ENCODE peak calls at places on chromosomes 4 and X, in six cellular contexts. N, D, B, W, E and K are unnamed samples.

GRCh38 chr4:84985952-84986351 is 19.5 kb upstream of the WDFY3 start:
- DNase-seq in N (no peak), D (no peak), B (no peak), W (no peak), E (peak; percentile 70), K (no peak)

GRCh38 chr4:184163813-184164212 is 53.9 kb downstream of the ENPP6 start:
- DNase-seq in N (peak; percentile 33), D (peak; percentile 88), B (peak; percentile 42), W (no peak), E (peak; percentile 45), K (peak; percentile 55)

GRCh38 chr4:3414421-3415279 is 27.1 kb upstream of the HGFAC start:
- DNase-seq in N (no peak), D (peak; percentile 5), B (no peak), W (no peak), E (no peak), K (peak; percentile 30)

GRCh38 chr4:41693629-41694028 is 54.9 kb downstream of the PHOX2B start:
- DNase-seq in N (no peak), D (no peak), B (no peak), W (peak; percentile 10), E (peak; percentile 54), K (no peak)

GRCh38 chr4:182384496-182385155 is 141.4 kb downstream of the TENM3 start:
- DNase-seq in N (no peak), D (no peak), B (no peak), W (no peak), E (no peak), K (no peak)

GRCh38 chr4:151644625-151645024 is 116.2 kb downstream of the GATB start:
- DNase-seq in N (peak; percentile 23), D (peak; percentile 82), B (no peak), W (no peak), E (peak; percentile 38), K (no peak)

GRCh38 chr4:147060171-147060931 is 114.7 kb upstream of the TTC29 start:
- DNase-seq in N (no peak), D (no peak), B (no peak), W (no peak), E (no peak), K (no peak)

GRCh38 chr4:68271851-68272756 is 26.6 kb upstream of the TMPRSS11B start:
- DNase-seq in N (no peak), D (no peak), B (no peak), W (peak; percentile 56), E (peak; percentile 81), K (no peak)

GRCh38 chrX:135408794-135409193 is 12.9 kb upstream of the SMIM10L2A start:
- DNase-seq in N (no peak), D (no peak), B (no peak), W (no peak), E (no peak), K (no peak)

GRCh38 chrX:74461384-74461783 is 40.1 kb downstream of the SLC16A2 start:
- DNase-seq in N (no peak), D (no peak), B (no peak), W (no peak), E (no peak), K (no peak)

GRCh38 chr4:73976716-73977115 is 5.1 kb downstream of the PF4 start:
- DNase-seq in N (no peak), D (no peak), B (no peak), W (no peak), E (no peak), K (no peak)

GRCh38 chr4:15493411-15493810 is 23.7 kb downstream of the CC2D2A start:
- DNase-seq in N (no peak), D (peak; percentile 65), B (no peak), W (no peak), E (no peak), K (no peak)

GRCh38 chr4:116702949-116703348 is 382.4 kb downstream of the TRAM1L1 start:
- DNase-seq in N (no peak), D (peak; percentile 27), B (no peak), W (no peak), E (peak; percentile 43), K (no peak)

GRCh38 chr4:132333723-132334045 is 815.4 kb upstream of the PCDH10 start:
- DNase-seq in N (no peak), D (no peak), B (no peak), W (no peak), E (no peak), K (no peak)

GRCh38 chrX:131812847-131813825 is 210.0 kb upstream of the STK26 start:
- DNase-seq in N (peak; percentile 81), D (peak; percentile 63), B (no peak), W (no peak), E (peak; percentile 21), K (peak; percentile 89)

GRCh38 chr4:95129708-95130343 is 372.1 kb downstream of the BMPR1B start:
- DNase-seq in N (peak; percentile 29), D (no peak), B (no peak), W (peak; percentile 30), E (peak; percentile 97), K (no peak)

GRCh38 chr4:8534601-8535000 is 45.6 kb upstream of the GPR78 start:
- DNase-seq in N (no peak), D (no peak), B (no peak), W (no peak), E (no peak), K (no peak)

GRCh38 chrX:150482537-150483217 is 85.7 kb upstream of the MTM1 start:
- DNase-seq in N (no peak), D (no peak), B (no peak), W (peak; percentile 67), E (peak; percentile 86), K (no peak)

GRCh38 chr4:3168029-3168428 is 80.9 kb upstream of the MSANTD1 start:
- DNase-seq in N (no peak), D (no peak), B (no peak), W (no peak), E (no peak), K (no peak)

GRCh38 chr4:124318292-124318691 is 394.2 kb downstream of the ANKRD50 start:
- DNase-seq in N (no peak), D (no peak), B (no peak), W (no peak), E (no peak), K (no peak)

GRCh38 chr4:27276322-27277073 is 415.9 kb downstream of the STIM2 start:
- DNase-seq in N (peak; percentile 23), D (no peak), B (no peak), W (no peak), E (peak; percentile 33), K (no peak)

GRCh38 chr4:144591401-144591800 is 54.6 kb upstream of the HHIP start:
- DNase-seq in N (peak; percentile 68), D (peak; percentile 70), B (no peak), W (no peak), E (peak; percentile 74), K (no peak)

GRCh38 chr4:80265571-80266266 is 745 bp upstream of the FGF5 start:
- DNase-seq in N (no peak), D (peak; percentile 42), B (no peak), W (no peak), E (peak; percentile 52), K (no peak)

GRCh38 chr4:28490669-28491068 is 1630.0 kb downstream of the STIM2 start:
- DNase-seq in N (no peak), D (no peak), B (no peak), W (no peak), E (peak; percentile 35), K (no peak)

GRCh38 chr4:186249785-186250739 is 15.9 kb upstream of the F11 start:
- DNase-seq in N (no peak), D (no peak), B (no peak), W (no peak), E (peak; percentile 42), K (no peak)

GRCh38 chrX:132090370-132091152 is 37.3 kb downstream of the FRMD7 start:
- DNase-seq in N (no peak), D (no peak), B (no peak), W (no peak), E (no peak), K (no peak)

GRCh38 chrX:5458300-5458699 is 770.4 kb downstream of the NLGN4X start:
- DNase-seq in N (no peak), D (peak; percentile 10), B (no peak), W (no peak), E (peak; percentile 8), K (no peak)
- TF ChIP-seq CTCF in N (no peak), D (no peak), B (no peak), W (no peak), E (peak; percentile 27), K (no peak)

DNA sequence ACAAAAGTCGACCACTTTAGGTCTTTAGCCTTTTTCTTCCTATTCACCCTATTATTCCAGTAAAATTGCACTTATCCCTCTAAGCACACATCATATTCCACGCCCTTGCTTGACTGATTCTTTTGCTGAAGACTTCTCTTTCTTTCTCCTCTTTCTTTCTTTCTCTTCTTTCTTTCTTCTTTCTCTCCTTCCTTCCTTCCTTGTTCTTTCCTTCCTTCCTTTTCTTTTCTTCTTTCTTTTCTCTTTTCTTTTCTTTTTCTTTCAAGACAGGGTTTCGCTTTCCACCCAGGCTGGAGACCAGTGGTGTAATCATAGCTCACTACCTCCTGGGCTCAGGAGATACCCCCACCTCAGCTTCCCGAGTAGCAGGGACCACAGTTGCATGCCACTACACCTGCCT is 61.9 kb downstream of the RASGEF1B start:
- DNase-seq in N (no peak), D (no peak), B (no peak), W (no peak), E (no peak), K (no peak)
- H3K4me3 ChIP-seq in N (no peak overlapping the region), D (no peak overlapping the region), B (no peak overlapping the region), W (no peak overlapping the region), E (no peak overlapping the region), K (no peak overlapping the region)

GRCh38 chrX:154595559-154595958 is 10.6 kb downstream of the CTAG1A start:
- DNase-seq in N (no peak), D (no peak), B (no peak), W (no peak), E (peak; percentile 13), K (no peak)
- H3K36me3 ChIP-seq in N (no peaks in the 10 kb centered on the region), D (no peaks in the 10 kb centered on the region), B (no peaks in the 10 kb centered on the region), W (no peaks in the 10 kb centered on the region), E (no peaks in the 10 kb centered on the region), K (no peaks in the 10 kb centered on the region)

GRCh38 chr4:71941001-71941400 is 90.8 kb upstream of the NPFFR2 start:
- DNase-seq in N (peak; percentile 19), D (peak; percentile 38), B (no peak), W (no peak), E (peak; percentile 64), K (no peak)
- TF ChIP-seq CTCF in N (no peak), D (peak; percentile 33), B (peak; percentile 43), W (peak; percentile 23), E (peak; percentile 85), K (peak; percentile 16)